ENCODE peak calls at places on chromosomes 11 and 22, in four cellular contexts. C is H4, N is cardiac septum, Z is Right ventricle myocardium superior. O is an unnamed sample.

GRCh38 chr11:91163619-91164451 is 941.0 kb upstream of the CHORDC1 start:
- DNase-seq in C (no peak), N (no peak), Z (no peak), O (no peak)

GRCh38 chr11:117180020-117180419 is 1.5 kb downstream of the SIDT2 start:
- DNase-seq in C (no peak), N (no peak), Z (no peak), O (no peak)

GRCh38 chr11:93895106-93895862 is 44.9 kb upstream of the VSTM5 start:
- DNase-seq in C (peak; percentile 57), N (no peak), Z (no peak), O (no peak)

GRCh38 chr22:16969508-16970327 is 38.3 kb downstream of the GAB4 start:
- DNase-seq in C (no peak), N (no peak), Z (no peak), O (no peak)

GRCh38 chr11:73969991-73970800 is 12.4 kb downstream of the UCP2 start:
- DNase-seq in C (no peak), N (peak; percentile 38), Z (no peak), O (no peak)

GRCh38 chr11:62295504-62295903 is 3.4 kb downstream of the SCGB1D4 start:
- DNase-seq in C (no peak), N (no peak), Z (no peak), O (no peak)

GRCh38 chr11:45024846-45025623 is 74.4 kb upstream of the TP53I11 start:
- DNase-seq in C (no peak), N (no peak), Z (no peak), O (no peak)

GRCh38 chr11:76878014-76878413 is 17.3 kb downstream of the ACER3 start:
- DNase-seq in C (no peak), N (no peak), Z (no peak), O (no peak)

GRCh38 chr11:121671276-121672168 is 218.8 kb upstream of the SORL1-AS1 start:
- DNase-seq in C (peak; percentile 52), N (no peak), Z (no peak), O (peak; percentile 87)

GRCh38 chr11:132898021-132898420 is 634.3 kb downstream of the OPCML start:
- DNase-seq in C (peak; percentile 48), N (no peak), Z (no peak), O (no peak)

GRCh38 chr11:45079943-45080719 is 66.3 kb upstream of the PRDM11 start:
- DNase-seq in C (no peak), N (no peak), Z (peak; percentile 50), O (no peak)

O was measured in DMS 273 treated with DMSO at 0.1 percent for 48 hours.